ENCODE peak calls at places on chromosomes 11 and 22, in six cellular contexts. F is fibroblast of villous mesenchyme; Y is CD4-positive, alpha-beta memory T cell; S is psoas muscle; N is right atrium auricular region; E is dorsolateral prefrontal cortex. X is an unnamed sample.

GRCh38 chr11:34558673-34559072 is 45.1 kb upstream of the ELF5 start:
- DNase-seq in F (no peak), Y (no peak), S (no peak), N (no peak), E (no peak), X (no peak)

GRCh38 chr11:44913502-44913901 is 37.2 kb downstream of the TP53I11 start:
- DNase-seq in F (no peak), Y (no peak), S (no peak), N (no peak), E (no peak), X (no peak)

GRCh38 chr11:85682330-85683305 is 3.4 kb downstream of the CCDC89 start:
- DNase-seq in F (peak), Y (peak), S (peak), N (no peak), E (peak), X (peak)

GRCh38 chr22:21102659-21103267 is 57.0 kb downstream of the LRRC74B start:
- DNase-seq in F (peak), Y (peak), S (peak), N (peak), E (peak), X (peak)

GRCh38 chr11:109112748-109113378 is 309.1 kb upstream of the C11orf87 start:
- DNase-seq in F (no peak), Y (no peak), S (no peak), N (no peak), E (no peak), X (no peak)

GRCh38 chr11:2303627-2304155 is 1.9 kb downstream of the TSPAN32 start:
- DNase-seq in F (no peak), Y (no peak), S (peak), N (peak), E (no peak), X (no peak)

GRCh38 chr11:46672381-46672839 is 28.0 kb downstream of the ARHGAP1 start:
- DNase-seq in F (no peak), Y (no peak), S (no peak), N (no peak), E (no peak), X (no peak)

GRCh38 chr11:86741489-86742435 is 58.6 kb upstream of the PRSS23 start:
- DNase-seq in F (peak), Y (no peak), S (no peak), N (no peak), E (no peak), X (peak)

GRCh38 chr11:12389676-12390075 is 12.3 kb downstream of the PARVA start:
- DNase-seq in F (no peak), Y (no peak), S (no peak), N (no peak), E (no peak), X (no peak)

GRCh38 chr11:843086-843704 is 543 bp downstream of the TSPAN4 start:
- DNase-seq in F (no peak), Y (no peak), S (no peak), N (no peak), E (no peak), X (no peak)

GRCh38 chr11:63613517-63614135 is 607 bp downstream of the PLAAT3 start:
- DNase-seq in F (peak), Y (peak), S (peak), N (peak), E (peak), X (peak)

GRCh38 chr11:131889760-131890620 is 519.6 kb downstream of the NTM start:
- DNase-seq in F (peak), Y (no peak), S (no peak), N (no peak), E (no peak), X (peak)

GRCh38 chr11:12581923-12582322 is 92.3 kb upstream of the TEAD1 start:
- DNase-seq in F (peak), Y (no peak), S (no peak), N (no peak), E (no peak), X (peak)

GRCh38 chr22:17786435-17787158 is 12.3 kb upstream of the BID start:
- DNase-seq in F (peak), Y (no peak), S (peak), N (peak), E (peak), X (peak)

GRCh38 chr11:110759972-110760381 is 47.7 kb upstream of the ARHGAP20 start:
- DNase-seq in F (peak), Y (no peak), S (no peak), N (no peak), E (no peak), X (peak)

GRCh38 chr11:28559497-28559896 is 451.3 kb downstream of the METTL15 start:
- DNase-seq in F (peak), Y (no peak), S (no peak), N (no peak), E (no peak), X (peak)

GRCh38 chr22:43293661-43294392 is 49.3 kb downstream of the SCUBE1 start:
- DNase-seq in F (peak), Y (no peak), S (peak), N (no peak), E (no peak), X (peak)

GRCh38 chr11:117823294-117823940 is 1.1 kb downstream of the FXYD2 start:
- DNase-seq in F (no peak), Y (peak), S (peak), N (no peak), E (peak), X (no peak)

GRCh38 chr11:103610435-103610834 is 426.0 kb upstream of the DDI1 start:
- DNase-seq in F (no peak), Y (no peak), S (no peak), N (no peak), E (no peak), X (no peak)

GRCh38 chr11:68043349-68044144 is 4.7 kb downstream of the TCIRG1 start:
- DNase-seq in F (peak), Y (no peak), S (peak), N (no peak), E (peak), X (peak)

GRCh38 chr22:30429887-30430286 is 4.3 kb downstream of the MTFP1 start:
- DNase-seq in F (no peak), Y (no peak), S (no peak), N (no peak), E (no peak), X (no peak)

GRCh38 chr11:116148056-116148455 is 624.7 kb downstream of the BUD13 start:
- DNase-seq in F (no peak), Y (no peak), S (no peak), N (no peak), E (no peak), X (no peak)

GRCh38 chr11:123525511-123525918 is 95.4 kb downstream of the GRAMD1B start:
- DNase-seq in F (no peak), Y (no peak), S (no peak), N (no peak), E (peak), X (no peak)

GRCh38 chr22:38843201-38843715 is 570 bp downstream of the NPTXR start:
- DNase-seq in F (peak), Y (peak), S (peak), N (no peak), E (no peak), X (peak)

GRCh38 chr11:45802531-45803317 is 2.2 kb upstream of the SLC35C1 start:
- DNase-seq in F (no peak), Y (no peak), S (no peak), N (peak), E (no peak), X (no peak)

GRCh38 chr11:32382339-32383049 is 52.8 kb downstream of the WT1 start:
- DNase-seq in F (peak), Y (no peak), S (no peak), N (no peak), E (no peak), X (no peak)

GRCh38 chr11:33005175-33005574 is 10.5 kb upstream of the DEPDC7 start:
- DNase-seq in F (no peak), Y (peak), S (no peak), N (no peak), E (no peak), X (no peak)

GRCh38 chr11:2359557-2359956 is 17.6 kb upstream of the CD81 start:
- DNase-seq in F (no peak), Y (no peak), S (no peak), N (no peak), E (no peak), X (no peak)

GRCh38 chr11:35714882-35715612 is 52.5 kb downstream of the TRIM44 start:
- DNase-seq in F (peak), Y (no peak), S (no peak), N (no peak), E (no peak), X (peak)

DNA sequence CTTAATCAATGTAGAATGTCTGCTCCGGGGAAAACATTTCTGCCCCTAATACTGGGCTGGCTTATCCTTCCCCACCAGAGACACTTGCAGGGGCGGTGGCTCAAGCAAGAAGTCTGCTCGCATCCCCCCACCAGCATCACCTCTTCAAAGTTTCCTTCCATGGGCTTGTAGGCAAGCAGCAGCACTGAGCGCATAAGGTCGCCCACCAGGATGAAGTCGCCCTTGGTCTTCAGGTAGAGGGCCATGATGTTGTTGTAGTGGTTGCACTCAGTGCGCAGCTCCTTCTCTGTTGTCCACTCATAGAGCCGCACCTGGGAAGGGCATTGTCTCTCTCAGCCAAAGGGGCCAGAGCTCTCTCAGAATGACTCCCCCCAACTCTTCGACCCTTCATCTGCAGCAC is 8.6 kb upstream of the VWCE start:
- DNase-seq in F (no peak), Y (no peak), S (no peak), N (no peak), E (no peak), X (no peak)
- H3K4me3 ChIP-seq in F (no peak), Y (no peak), S (no peak), N (no peak), E (no peak), X (no peak)

DNA sequence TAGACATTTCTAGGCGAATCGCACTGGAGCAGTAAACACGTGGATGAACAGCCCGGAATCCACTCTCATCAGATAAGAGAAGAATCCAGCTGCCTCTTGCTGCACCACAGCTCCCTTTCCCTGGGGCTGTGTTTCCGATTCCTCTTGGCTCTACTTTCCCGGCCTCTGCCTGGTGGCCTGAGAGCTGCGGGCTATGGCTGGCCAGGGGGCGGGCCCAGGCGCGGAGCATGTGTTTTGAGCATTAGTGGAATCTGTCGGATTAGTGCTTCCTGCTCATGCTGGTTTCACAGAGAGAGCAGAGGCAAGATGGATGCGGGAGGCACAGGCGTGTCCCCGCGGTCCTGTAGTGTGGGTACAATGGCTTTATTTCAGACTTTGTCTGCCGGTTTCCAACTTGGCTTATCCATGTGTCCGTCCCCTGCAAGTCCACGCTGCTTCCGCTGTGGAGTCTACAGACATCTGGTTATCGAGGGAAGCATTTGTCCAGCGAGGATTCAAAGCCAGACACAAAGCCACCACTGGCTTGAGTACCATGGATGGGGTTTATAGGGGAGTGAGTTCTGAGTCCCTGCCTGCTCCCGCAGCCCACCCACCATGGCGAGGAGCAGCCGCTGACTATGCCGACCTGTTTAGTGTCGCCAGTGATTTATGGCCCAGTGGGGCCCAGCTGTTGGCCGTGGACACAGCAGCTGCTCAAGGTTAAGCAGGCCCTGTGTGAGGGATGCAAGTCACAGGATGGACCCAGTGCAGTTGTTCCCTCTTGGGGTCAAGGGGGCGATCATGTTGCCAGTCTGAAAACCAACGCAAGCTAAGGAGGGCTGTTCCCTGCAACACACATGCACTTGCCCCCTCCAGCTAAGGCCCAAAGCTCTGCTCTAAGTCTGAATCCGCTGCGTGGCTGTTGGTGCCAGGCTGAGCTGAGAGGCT is 43.3 kb upstream of the EP300 start:
- DNase-seq in F (peak), Y (no peak), S (peak), N (peak), E (peak), X (peak)
- H3K4me3 ChIP-seq in F (peak), Y (no peak), S (peak), N (peak), E (peak), X (no peak)

GRCh38 chr11:17351171-17351509 is 460 bp upstream of the NCR3LG1 start:
- DNase-seq in F (no peak), Y (no peak), S (no peak), N (no peak), E (no peak), X (no peak)
- H3K4me3 ChIP-seq in F (peak), Y (peak), S (peak), N (peak), E (peak), X (peak)

GRCh38 chr22:33841281-33842005 is 78.8 kb downstream of the LARGE1 start:
- DNase-seq in F (no peak), Y (no peak), S (no peak), N (no peak), E (no peak), X (no peak)
- H3K4me3 ChIP-seq in F (no peak), Y (no peak), S (no peak), N (no peak), E (no peak), X (no peak)

DNA sequence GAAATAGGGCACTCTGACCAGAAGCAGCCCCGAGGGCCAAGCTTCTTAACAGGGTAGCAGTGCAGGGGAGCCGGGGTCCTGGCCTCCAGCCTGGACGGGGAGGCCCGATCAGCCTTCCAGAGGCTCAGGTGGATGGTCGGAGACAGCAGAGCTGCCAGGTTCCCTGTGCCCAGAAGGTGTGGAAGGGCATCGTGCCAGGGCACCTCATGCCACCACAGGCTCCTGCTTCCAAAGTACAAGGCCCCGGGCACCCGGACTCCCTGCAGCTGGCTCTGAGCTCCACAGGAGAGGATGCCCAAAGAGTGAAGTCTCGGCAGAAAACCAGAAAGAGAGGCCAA is 14.3 kb downstream of the EHD1 start:
- DNase-seq in F (no peak), Y (no peak), S (no peak), N (no peak), E (no peak), X (no peak)
- H3K4me3 ChIP-seq in F (no peak), Y (peak), S (peak), N (peak), E (peak), X (no peak)

X was measured in cardiac fibroblast.